ENCODE peak calls at places on chromosomes 6 and 20, in eight cellular contexts. Y is esophagus muscularis mucosa; S is SK-N-SH; J is IMR-90; Q is CD8-positive, alpha-beta T cell; U is aorta; T is trophoblast cell; N is coronary artery. L is an unnamed sample.

GRCh38 chr6:131782764-131783163 is 25.1 kb upstream of the ENPP1 start:
- DNase-seq in Y (no peak), S (no peak), J (no peak), Q (no peak), U (no peak), T (peak; percentile 35), N (no peak), L (no peak)

GRCh38 chr6:163147988-163148387 is 266.5 kb upstream of the QKI start:
- DNase-seq in Y (no peak), S (peak; percentile 45), J (no peak), Q (no peak), U (no peak), T (no peak), N (no peak), L (no peak)

GRCh38 chr20:64188071-64188470 is 23.8 kb downstream of the MYT1 start:
- DNase-seq in Y (no peak), S (no peak), J (no peak), Q (no peak), U (no peak), T (no peak), N (no peak), L (no peak)

GRCh38 chr20:59813126-59813947 is 120.1 kb downstream of the SYCP2 start:
- DNase-seq in Y (peak; percentile 60), S (no peak), J (no peak), Q (no peak), U (no peak), T (no peak), N (peak; percentile 47), L (no peak)

GRCh38 chr6:27896398-27896796 is 15.8 kb downstream of the OR2B2 start:
- DNase-seq in Y (no peak), S (no peak), J (no peak), Q (no peak), U (no peak), T (no peak), N (no peak), L (no peak)

GRCh38 chr6:146905313-146905712 is 298.9 kb upstream of the STXBP5 start:
- DNase-seq in Y (no peak), S (peak; percentile 15), J (peak; percentile 42), Q (no peak), U (no peak), T (peak; percentile 100), N (no peak), L (peak; percentile 57)

GRCh38 chr6:118968416-118968815 is 33.5 kb upstream of the MCM9 start:
- DNase-seq in Y (no peak), S (no peak), J (peak; percentile 1), Q (no peak), U (no peak), T (peak; percentile 68), N (no peak), L (no peak)

GRCh38 chr20:38804682-38805501 is 605 bp upstream of the PPP1R16B start:
- DNase-seq in Y (no peak), S (no peak), J (no peak), Q (peak; percentile 72), U (peak; percentile 57), T (no peak), N (no peak), L (no peak)

GRCh38 chr20:38125157-38126056 is 39.7 kb downstream of the TGM2 start:
- DNase-seq in Y (peak; percentile 91), S (no peak), J (peak; percentile 58), Q (no peak), U (peak; percentile 95), T (no peak), N (peak; percentile 94), L (no peak)

GRCh38 chr6:6825986-6826901 is 237.7 kb downstream of the LY86 start:
- DNase-seq in Y (no peak), S (peak; percentile 15), J (no peak), Q (no peak), U (peak; percentile 78), T (no peak), N (no peak), L (no peak)

GRCh38 chr6:92495246-92495645 is 924.1 kb downstream of the EPHA7 start:
- DNase-seq in Y (no peak), S (no peak), J (no peak), Q (no peak), U (no peak), T (no peak), N (no peak), L (no peak)

GRCh38 chr6:147468634-147469033 is 39.9 kb upstream of the SAMD5 start:
- DNase-seq in Y (no peak), S (no peak), J (no peak), Q (no peak), U (no peak), T (no peak), N (no peak), L (no peak)

GRCh38 chr6:122401104-122401503 is 1.7 kb downstream of the HSF2 start:
- DNase-seq in Y (no peak), S (no peak), J (no peak), Q (no peak), U (no peak), T (no peak), N (no peak), L (no peak)

GRCh38 chr6:158611600-158612041 is 32.9 kb downstream of the DYNLT1 start:
- DNase-seq in Y (no peak), S (no peak), J (no peak), Q (no peak), U (no peak), T (peak; percentile 37), N (no peak), L (no peak)

GRCh38 chr6:97925504-97925903 is 642.5 kb upstream of the MMS22L start:
- DNase-seq in Y (no peak), S (no peak), J (no peak), Q (no peak), U (no peak), T (peak; percentile 2), N (no peak), L (no peak)

GRCh38 chr20:46243707-46244628 is 64.3 kb downstream of the CDH22 start:
- DNase-seq in Y (no peak), S (no peak), J (peak; percentile 4), Q (no peak), U (no peak), T (no peak), N (no peak), L (no peak)

GRCh38 chr6:41315203-41315602 is 20.2 kb upstream of the NCR2 start:
- DNase-seq in Y (no peak), S (no peak), J (no peak), Q (no peak), U (no peak), T (no peak), N (no peak), L (no peak)

GRCh38 chr20:22001886-22002285 is 296.4 kb downstream of the PAX1 start:
- DNase-seq in Y (no peak), S (no peak), J (no peak), Q (no peak), U (no peak), T (no peak), N (no peak), L (no peak)

GRCh38 chr6:76817429-76817828 is 645.9 kb downstream of the HTR1B start:
- DNase-seq in Y (no peak), S (no peak), J (no peak), Q (no peak), U (no peak), T (no peak), N (no peak), L (no peak)

GRCh38 chr6:81981812-81982211 is 229.3 kb upstream of the TENT5A start:
- DNase-seq in Y (no peak), S (no peak), J (peak; percentile 79), Q (no peak), U (no peak), T (peak; percentile 30), N (no peak), L (no peak)

GRCh38 chr20:8858181-8858794 is 210.6 kb upstream of the PLCB4 start:
- DNase-seq in Y (no peak), S (peak; percentile 36), J (peak; percentile 21), Q (no peak), U (no peak), T (no peak), N (no peak), L (no peak)

GRCh38 chr6:155872961-155873360 is 417.3 kb upstream of the NOX3 start:
- DNase-seq in Y (no peak), S (no peak), J (no peak), Q (no peak), U (no peak), T (no peak), N (no peak), L (no peak)

GRCh38 chr6:155861821-155862220 is 406.2 kb upstream of the NOX3 start:
- DNase-seq in Y (no peak), S (no peak), J (no peak), Q (no peak), U (no peak), T (no peak), N (no peak), L (no peak)

DNA sequence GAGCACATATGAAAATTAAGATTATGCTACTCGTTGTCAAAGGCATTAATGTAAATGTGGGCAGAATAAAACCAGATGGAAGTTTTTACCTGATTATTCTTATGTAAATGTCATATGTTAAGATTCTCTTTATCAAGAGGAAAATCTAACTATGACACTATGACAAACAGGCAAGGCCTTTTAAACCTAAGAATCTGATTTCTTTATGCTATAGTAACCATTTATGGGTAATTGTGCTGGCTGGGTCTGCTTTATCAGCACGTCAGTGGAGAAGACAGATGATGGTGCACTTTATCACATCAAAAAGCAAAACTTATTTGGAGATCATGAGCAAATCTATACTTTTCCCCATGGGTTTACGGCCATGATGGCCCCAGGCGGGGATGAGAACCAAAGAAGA is 412.0 kb upstream of the NOX3 start:
- DNase-seq in Y (no peak), S (peak; percentile 39), J (no peak), Q (no peak), U (no peak), T (no peak), N (no peak), L (no peak)
- H3K27ac ChIP-seq in Y (no peak overlapping the region), S (no peak overlapping the region), J (no peak overlapping the region), Q (no peak overlapping the region), U (no peak overlapping the region), T (no peak overlapping the region), N (no peak overlapping the region), L (no peak overlapping the region)

DNA sequence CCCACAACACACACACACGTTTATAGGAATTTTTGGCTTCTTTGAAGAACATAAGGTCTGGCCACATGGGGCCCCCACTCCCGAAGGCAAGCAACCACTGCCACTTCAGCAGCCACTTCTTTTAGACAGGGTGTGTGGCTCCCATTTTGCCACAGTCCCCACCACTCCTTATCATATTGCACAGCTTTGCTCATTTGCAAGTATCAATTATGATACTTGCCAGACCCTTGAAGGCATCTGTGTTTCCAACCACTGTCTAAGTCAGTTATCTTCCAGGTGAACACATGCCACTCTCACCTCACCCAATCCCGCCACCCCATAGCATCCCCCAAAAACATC is 73.1 kb downstream of the NOL4L start:
- DNase-seq in Y (no peak), S (no peak), J (no peak), Q (no peak), U (no peak), T (no peak), N (no peak), L (no peak)
- H3K4me3 ChIP-seq in Y (no peak overlapping the region), S (no peak overlapping the region), J (no peak overlapping the region), Q (peak overlapping the region; percentile 77), U (no peak overlapping the region), T (no peak overlapping the region), N (no peak overlapping the region), L (no peak overlapping the region)

GRCh38 chr20:50338479-50339195 is 148.0 kb downstream of the CEBPB start:
- DNase-seq in Y (no peak), S (no peak), J (peak; percentile 23), Q (peak; percentile 7), U (no peak), T (no peak), N (no peak), L (no peak)
- H3K27ac ChIP-seq in Y (peak overlapping the region; percentile 32), S (peak overlapping the region; percentile 43), J (peak overlapping the region; percentile 64), Q (no peak overlapping the region), U (no peak overlapping the region), T (no peak overlapping the region), N (peak overlapping the region; percentile 30), L (no peak overlapping the region)

GRCh38 chr20:62918137-62918536 is 8.2 kb downstream of the DIDO1 start:
- DNase-seq in Y (no peak), S (no peak), J (no peak), Q (no peak), U (no peak), T (no peak), N (no peak), L (no peak)
- H3K4me3 ChIP-seq in Y (no peak overlapping the region), S (no peak overlapping the region), J (no peak overlapping the region), Q (peak overlapping the region; percentile 49), U (no peak overlapping the region), T (no peak overlapping the region), N (peak overlapping the region; percentile 4), L (no peak overlapping the region)

L was measured in dorsolateral prefrontal cortex.